ENCODE peak calls at places on chromosomes 12 and 14, in eight cellular contexts. One of them, this sample, is unnamed.

GRCh38 chr12:19772776-19773175 is 333.5 kb downstream of the AEBP2 start:
- DNase-seq in body of pancreas: no peak
- DNase-seq in SK-N-SH: no peak
- DNase-seq in ascending aorta: no peak
- DNase-seq in keratinocyte: no peak
- DNase-seq in OCI-LY7: no peak
- DNase-seq in IMR-90: no peak
- DNase-seq in transverse colon: no peak
- DNase-seq in this sample: no peak

GRCh38 chr12:114628199-114628598 is 55.8 kb downstream of the TBX3 start:
- DNase-seq in OCI-LY7: no peak
- DNase-seq in keratinocyte: peak; percentile 38
- DNase-seq in transverse colon: no peak
- DNase-seq in SK-N-SH: no peak
- DNase-seq in body of pancreas: no peak
- DNase-seq in ascending aorta: no peak
- DNase-seq in IMR-90: no peak
- DNase-seq in this sample: peak; percentile 81

GRCh38 chr12:121388421-121388981 is 11.4 kb upstream of the RNF34 start:
- DNase-seq in ascending aorta: no peak
- DNase-seq in keratinocyte: no peak
- DNase-seq in IMR-90: peak; percentile 94
- DNase-seq in OCI-LY7: no peak
- DNase-seq in transverse colon: no peak
- DNase-seq in SK-N-SH: no peak
- DNase-seq in body of pancreas: no peak
- DNase-seq in this sample: no peak

GRCh38 chr12:121483950-121484349 is 84.0 kb downstream of the RNF34 start:
- DNase-seq in transverse colon: no peak
- DNase-seq in body of pancreas: no peak
- DNase-seq in OCI-LY7: no peak
- DNase-seq in IMR-90: no peak
- DNase-seq in SK-N-SH: no peak
- DNase-seq in ascending aorta: no peak
- DNase-seq in keratinocyte: no peak
- DNase-seq in this sample: peak; percentile 70

GRCh38 chr12:123444396-123445026 is 8.0 kb upstream of the RILPL2 start:
- DNase-seq in OCI-LY7: no peak
- DNase-seq in keratinocyte: no peak
- DNase-seq in body of pancreas: no peak
- DNase-seq in ascending aorta: no peak
- DNase-seq in IMR-90: peak; percentile 65
- DNase-seq in transverse colon: no peak
- DNase-seq in SK-N-SH: no peak
- DNase-seq in this sample: no peak

GRCh38 chr14:58639842-58640484 is 2.2 kb downstream of the DACT1 start:
- DNase-seq in OCI-LY7: peak; percentile 12
- DNase-seq in keratinocyte: no peak
- DNase-seq in SK-N-SH: peak; percentile 78
- DNase-seq in IMR-90: peak; percentile 86
- DNase-seq in body of pancreas: no peak
- DNase-seq in ascending aorta: no peak
- DNase-seq in transverse colon: peak; percentile 56
- DNase-seq in this sample: peak; percentile 79

GRCh38 chr12:121400332-121401139 is 618 bp downstream of the RNF34 start:
- DNase-seq in ascending aorta: no peak
- DNase-seq in body of pancreas: no peak
- DNase-seq in IMR-90: peak; percentile 47
- DNase-seq in keratinocyte: no peak
- DNase-seq in SK-N-SH: peak; percentile 69
- DNase-seq in OCI-LY7: peak; percentile 59
- DNase-seq in transverse colon: peak; percentile 52
- DNase-seq in this sample: peak; percentile 87

GRCh38 chr12:107903377-107904061 is 129.0 kb downstream of the ASCL4 start:
- DNase-seq in OCI-LY7: peak; percentile 82
- DNase-seq in body of pancreas: peak; percentile 74
- DNase-seq in keratinocyte: no peak
- DNase-seq in IMR-90: no peak
- DNase-seq in ascending aorta: no peak
- DNase-seq in transverse colon: peak; percentile 86
- DNase-seq in SK-N-SH: peak; percentile 88
- DNase-seq in this sample: peak; percentile 96

GRCh38 chr12:6792522-6793201 is 3.3 kb downstream of the CD4 start:
- DNase-seq in transverse colon: no peak
- DNase-seq in ascending aorta: no peak
- DNase-seq in OCI-LY7: no peak
- DNase-seq in IMR-90: peak; percentile 13
- DNase-seq in body of pancreas: no peak
- DNase-seq in keratinocyte: no peak
- DNase-seq in SK-N-SH: no peak
- DNase-seq in this sample: no peak

GRCh38 chr14:59632381-59632780 is 55.8 kb upstream of the CCDC175 start:
- DNase-seq in SK-N-SH: peak; percentile 58
- DNase-seq in body of pancreas: peak; percentile 39
- DNase-seq in ascending aorta: no peak
- DNase-seq in keratinocyte: no peak
- DNase-seq in IMR-90: peak; percentile 6
- DNase-seq in OCI-LY7: peak; percentile 15
- DNase-seq in transverse colon: peak; percentile 30
- DNase-seq in this sample: peak; percentile 86

GRCh38 chr14:79896009-79896408 is 315.3 kb downstream of the DIO2 start:
- DNase-seq in SK-N-SH: no peak
- DNase-seq in IMR-90: peak; percentile 33
- DNase-seq in keratinocyte: no peak
- DNase-seq in transverse colon: no peak
- DNase-seq in ascending aorta: no peak
- DNase-seq in body of pancreas: no peak
- DNase-seq in OCI-LY7: no peak
- DNase-seq in this sample: no peak

GRCh38 chr14:70707138-70708038 is 65.7 kb downstream of the TTC9 start:
- DNase-seq in OCI-LY7: no peak
- DNase-seq in keratinocyte: no peak
- DNase-seq in IMR-90: peak; percentile 41
- DNase-seq in ascending aorta: no peak
- DNase-seq in body of pancreas: peak; percentile 55
- DNase-seq in transverse colon: no peak
- DNase-seq in SK-N-SH: no peak
- DNase-seq in this sample: peak; percentile 74

GRCh38 chr12:5872745-5873144 is 72.3 kb downstream of the ANO2 start:
- DNase-seq in IMR-90: peak; percentile 20
- DNase-seq in SK-N-SH: no peak
- DNase-seq in keratinocyte: no peak
- DNase-seq in body of pancreas: no peak
- DNase-seq in transverse colon: no peak
- DNase-seq in OCI-LY7: no peak
- DNase-seq in ascending aorta: no peak
- DNase-seq in this sample: peak; percentile 67

GRCh38 chr12:132559652-132560420 is 50.5 kb downstream of the LRCOL1 start:
- DNase-seq in body of pancreas: peak; percentile 50
- DNase-seq in keratinocyte: no peak
- DNase-seq in ascending aorta: no peak
- DNase-seq in SK-N-SH: peak; percentile 98
- DNase-seq in transverse colon: peak; percentile 51
- DNase-seq in OCI-LY7: peak; percentile 75
- DNase-seq in IMR-90: peak; percentile 36
- DNase-seq in this sample: peak; percentile 89

GRCh38 chr12:126789963-126790362 is 1477.0 kb upstream of the TMEM132C start:
- DNase-seq in SK-N-SH: no peak
- DNase-seq in ascending aorta: no peak
- DNase-seq in OCI-LY7: no peak
- DNase-seq in IMR-90: no peak
- DNase-seq in transverse colon: no peak
- DNase-seq in keratinocyte: no peak
- DNase-seq in body of pancreas: no peak
- DNase-seq in this sample: no peak

GRCh38 chr14:97290977-97291376 is 493.8 kb downstream of the VRK1 start:
- DNase-seq in OCI-LY7: no peak
- DNase-seq in transverse colon: no peak
- DNase-seq in SK-N-SH: no peak
- DNase-seq in keratinocyte: no peak
- DNase-seq in body of pancreas: no peak
- DNase-seq in ascending aorta: no peak
- DNase-seq in IMR-90: no peak
- DNase-seq in this sample: no peak

GRCh38 chr14:32075636-32076277 is 1.3 kb upstream of the ARHGAP5 start:
- DNase-seq in body of pancreas: peak; percentile 65
- DNase-seq in transverse colon: peak; percentile 68
- DNase-seq in ascending aorta: peak; percentile 14
- DNase-seq in OCI-LY7: peak; percentile 10
- DNase-seq in IMR-90: peak; percentile 2
- DNase-seq in SK-N-SH: peak; percentile 49
- DNase-seq in keratinocyte: no peak
- DNase-seq in this sample: no peak

GRCh38 chr12:12216349-12217017 is 50.4 kb downstream of the LRP6 start:
- DNase-seq in IMR-90: peak; percentile 13
- DNase-seq in ascending aorta: no peak
- DNase-seq in keratinocyte: no peak
- DNase-seq in OCI-LY7: no peak
- DNase-seq in SK-N-SH: no peak
- DNase-seq in transverse colon: no peak
- DNase-seq in body of pancreas: no peak
- DNase-seq in this sample: no peak

GRCh38 chr12:110543252-110543959 is 39.7 kb downstream of the PPTC7 start:
- DNase-seq in IMR-90: peak; percentile 80
- DNase-seq in body of pancreas: peak; percentile 91
- DNase-seq in SK-N-SH: no peak
- DNase-seq in ascending aorta: peak; percentile 29
- DNase-seq in transverse colon: peak; percentile 90
- DNase-seq in keratinocyte: peak; percentile 76
- DNase-seq in OCI-LY7: no peak
- DNase-seq in this sample: peak; percentile 41

GRCh38 chr12:121600702-121601336 is 20.0 kb upstream of the KDM2B start:
- DNase-seq in transverse colon: peak; percentile 56
- DNase-seq in keratinocyte: no peak
- DNase-seq in body of pancreas: peak; percentile 37
- DNase-seq in OCI-LY7: no peak
- DNase-seq in IMR-90: no peak
- DNase-seq in ascending aorta: no peak
- DNase-seq in SK-N-SH: no peak
- DNase-seq in this sample: peak; percentile 62

DNA sequence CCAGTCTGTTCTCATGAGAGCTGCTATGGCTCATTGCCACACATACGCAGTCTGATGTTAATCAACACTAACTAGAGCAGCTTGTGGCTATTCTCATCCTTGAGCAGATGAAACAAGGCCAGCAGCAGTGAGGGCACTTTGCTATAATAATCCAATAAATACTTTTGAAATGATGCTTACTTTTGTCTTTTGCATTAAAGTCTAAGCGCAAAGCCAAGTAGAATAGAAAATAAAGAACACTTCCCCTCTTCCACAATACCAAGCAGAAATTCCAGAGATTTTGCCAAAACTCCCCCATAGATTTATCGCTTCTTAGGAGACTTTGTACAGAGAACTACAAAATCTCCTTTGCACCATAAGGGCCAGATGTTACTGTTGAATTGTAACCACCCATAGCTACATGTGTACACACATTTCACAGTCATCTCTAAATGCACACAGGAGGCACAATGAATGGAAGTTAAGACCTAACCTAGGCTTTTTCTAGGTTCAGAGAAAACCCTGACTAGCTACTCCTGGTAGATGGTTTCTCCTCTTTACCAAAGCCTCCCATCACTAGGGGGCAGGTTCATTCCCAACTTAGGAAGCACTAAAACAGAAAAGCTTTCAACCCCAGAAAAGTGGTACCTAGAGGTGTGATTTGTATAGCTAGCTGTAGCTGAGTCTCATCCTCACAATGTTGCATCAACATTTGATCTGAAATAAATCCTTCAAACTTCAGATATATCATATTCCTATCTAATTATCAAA is 119.3 kb downstream of the HMGA2 start:
- DNase-seq in body of pancreas: no peak
- DNase-seq in ascending aorta: no peak
- DNase-seq in OCI-LY7: no peak
- DNase-seq in keratinocyte: no peak
- DNase-seq in transverse colon: no peak
- DNase-seq in SK-N-SH: no peak
- DNase-seq in IMR-90: no peak
- DNase-seq in this sample: no peak
- TF ChIP-seq CTCF in body of pancreas: no peak
- TF ChIP-seq CTCF in ascending aorta: no peak
- TF ChIP-seq CTCF in OCI-LY7: no peak
- TF ChIP-seq CTCF in keratinocyte: peak; percentile 8
- TF ChIP-seq CTCF in transverse colon: no peak
- TF ChIP-seq CTCF in SK-N-SH: peak; percentile 31
- TF ChIP-seq CTCF in IMR-90: no peak
- TF ChIP-seq CTCF in this sample: peak; percentile 64

DNA sequence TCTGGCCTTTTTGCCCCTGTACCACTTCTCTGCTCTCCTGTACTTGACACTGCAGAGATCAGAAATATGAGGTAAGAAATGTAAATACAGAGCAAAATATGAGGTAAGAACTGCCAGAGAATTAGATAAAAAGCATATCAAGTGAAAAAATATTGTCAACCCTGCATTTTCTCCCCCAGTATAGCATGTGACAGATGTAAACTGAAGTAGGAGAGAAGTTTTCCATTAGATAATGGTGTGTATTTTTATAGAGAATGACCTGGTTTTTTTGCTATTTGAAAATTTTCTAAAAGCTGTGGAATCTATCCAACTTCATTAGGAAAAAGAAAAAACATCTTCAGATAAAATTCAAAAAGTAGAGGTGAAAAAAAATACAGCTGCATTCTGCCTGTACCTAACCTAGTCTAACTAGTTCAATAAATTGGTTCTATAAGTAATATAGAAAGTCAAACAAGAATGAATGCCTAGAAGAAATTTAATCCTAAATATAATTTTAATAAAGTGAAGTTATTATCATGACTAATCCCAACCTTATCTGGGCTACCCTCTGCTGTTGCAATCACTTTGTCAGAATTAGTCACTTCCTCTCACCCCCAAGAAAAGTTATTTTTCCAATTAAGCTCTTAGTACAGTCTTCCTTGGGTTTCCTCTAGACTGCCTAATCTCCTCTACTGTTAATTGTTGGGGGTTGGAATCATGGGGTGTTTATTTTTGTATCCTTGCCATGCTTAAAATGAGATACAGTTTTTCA is 210.0 kb downstream of the RASSF9 start:
- DNase-seq in keratinocyte: no peak
- DNase-seq in OCI-LY7: no peak
- DNase-seq in SK-N-SH: no peak
- DNase-seq in body of pancreas: no peak
- DNase-seq in ascending aorta: no peak
- DNase-seq in IMR-90: peak; percentile 88
- DNase-seq in transverse colon: no peak
- DNase-seq in this sample: no peak
- H3K27ac ChIP-seq in keratinocyte: peak overlapping the region; percentile 61
- H3K27ac ChIP-seq in OCI-LY7: no peak overlapping the region
- H3K27ac ChIP-seq in SK-N-SH: peak overlapping the region; percentile 78
- H3K27ac ChIP-seq in body of pancreas: no peak overlapping the region
- H3K27ac ChIP-seq in ascending aorta: no peak overlapping the region
- H3K27ac ChIP-seq in IMR-90: peak overlapping the region; percentile 71
- H3K27ac ChIP-seq in transverse colon: no peak overlapping the region
- H3K27ac ChIP-seq in this sample: no peak overlapping the region

GRCh38 chr12:906077-906585 is 43.4 kb downstream of the RAD52 start:
- DNase-seq in OCI-LY7: no peak
- DNase-seq in keratinocyte: no peak
- DNase-seq in IMR-90: no peak
- DNase-seq in body of pancreas: no peak
- DNase-seq in ascending aorta: no peak
- DNase-seq in SK-N-SH: no peak
- DNase-seq in transverse colon: no peak
- DNase-seq in this sample: peak; percentile 35
- H3K36me3 ChIP-seq in OCI-LY7: peaks cover 97% of the 10 kb centered on the region
- H3K36me3 ChIP-seq in keratinocyte: peaks cover 34% of the 10 kb centered on the region
- H3K36me3 ChIP-seq in IMR-90: peaks cover 59% of the 10 kb centered on the region
- H3K36me3 ChIP-seq in body of pancreas: peaks cover 12% of the 10 kb centered on the region
- H3K36me3 ChIP-seq in ascending aorta: peaks cover 67% of the 10 kb centered on the region
- H3K36me3 ChIP-seq in SK-N-SH: peaks cover 91% of the 10 kb centered on the region
- H3K36me3 ChIP-seq in transverse colon: no peaks in the 10 kb centered on the region
- H3K36me3 ChIP-seq in this sample: peaks cover 92% of the 10 kb centered on the region

GRCh38 chr14:105999361-106000028 is 473.1 kb downstream of the TMEM121 start:
- DNase-seq in keratinocyte: no peak
- DNase-seq in SK-N-SH: no peak
- DNase-seq in ascending aorta: no peak
- DNase-seq in transverse colon: peak; percentile 70
- DNase-seq in body of pancreas: peak; percentile 53
- DNase-seq in IMR-90: no peak
- DNase-seq in OCI-LY7: no peak
- DNase-seq in this sample: peak; percentile 72
- TF ChIP-seq CTCF in keratinocyte: no peak
- TF ChIP-seq CTCF in SK-N-SH: no peak
- TF ChIP-seq CTCF in ascending aorta: no peak
- TF ChIP-seq CTCF in transverse colon: peak; percentile 33
- TF ChIP-seq CTCF in body of pancreas: no peak
- TF ChIP-seq CTCF in IMR-90: peak; percentile 25
- TF ChIP-seq CTCF in OCI-LY7: no peak
- TF ChIP-seq CTCF in this sample: peak; percentile 46